ENCODE peak calls at places on chromosomes 7 and 10, in ten cellular contexts. W, Y, Z, Q, V, T, I, M, P and O are unnamed samples.

GRCh38 chr7:8260871-8261707 is 878 bp downstream of the ICA1 start:
- DNase-seq in W (no peak), Y (peak; percentile 46), Z (peak; percentile 24), Q (peak; percentile 73), V (no peak), T (peak; percentile 51), I (no peak), M (peak; percentile 75), P (no peak), O (no peak)

GRCh38 chr10:47175181-47176080 is 124.6 kb upstream of the GDF10 start:
- DNase-seq in W (no peak), Y (no peak), Z (no peak), Q (no peak), V (no peak), T (no peak), I (no peak), M (no peak), P (no peak), O (peak; percentile 39)

GRCh38 chr7:134649231-134649775 is 2.6 kb downstream of the BPGM start:
- DNase-seq in W (no peak), Y (no peak), Z (no peak), Q (no peak), V (no peak), T (no peak), I (no peak), M (no peak), P (no peak), O (no peak)

GRCh38 chr10:31299119-31299518 is 19.9 kb upstream of the ZEB1 start:
- DNase-seq in W (no peak), Y (no peak), Z (no peak), Q (peak; percentile 45), V (no peak), T (no peak), I (no peak), M (no peak), P (no peak), O (no peak)

GRCh38 chr7:46486264-46487206 is 565.5 kb upstream of the IGFBP3 start:
- DNase-seq in W (no peak), Y (no peak), Z (no peak), Q (no peak), V (no peak), T (no peak), I (peak; percentile 65), M (peak; percentile 52), P (no peak), O (no peak)

GRCh38 chr10:61897671-61898434 is 3.6 kb upstream of the ARID5B start:
- DNase-seq in W (no peak), Y (peak; percentile 49), Z (no peak), Q (peak; percentile 60), V (no peak), T (peak; percentile 42), I (no peak), M (peak; percentile 54), P (no peak), O (peak; percentile 24)

GRCh38 chr10:116538461-116538860 is 7.3 kb upstream of the PNLIP start:
- DNase-seq in W (no peak), Y (no peak), Z (no peak), Q (no peak), V (no peak), T (no peak), I (no peak), M (no peak), P (no peak), O (no peak)

GRCh38 chr7:123314886-123315285 is 115.1 kb upstream of the SLC13A1 start:
- DNase-seq in W (no peak), Y (no peak), Z (no peak), Q (no peak), V (no peak), T (no peak), I (no peak), M (no peak), P (no peak), O (no peak)

GRCh38 chr7:13990319-13990983 is 985 bp upstream of the ETV1 start:
- DNase-seq in W (no peak), Y (peak; percentile 90), Z (no peak), Q (peak; percentile 75), V (no peak), T (peak; percentile 31), I (no peak), M (peak; percentile 43), P (no peak), O (peak; percentile 65)

GRCh38 chr7:151821226-151821625 is 55.7 kb downstream of the PRKAG2 start:
- DNase-seq in W (no peak), Y (no peak), Z (no peak), Q (no peak), V (no peak), T (no peak), I (no peak), M (no peak), P (no peak), O (no peak)

GRCh38 chr7:110051386-110051785 is 1039.5 kb upstream of the LRRN3 start:
- DNase-seq in W (no peak), Y (no peak), Z (no peak), Q (no peak), V (no peak), T (no peak), I (no peak), M (no peak), P (no peak), O (no peak)

GRCh38 chr7:121153995-121154394 is 165.5 kb downstream of the CPED1 start:
- DNase-seq in W (no peak), Y (no peak), Z (no peak), Q (no peak), V (no peak), T (no peak), I (no peak), M (no peak), P (no peak), O (no peak)

GRCh38 chr7:130305677-130306076 is 12.7 kb downstream of the CPA4 start:
- DNase-seq in W (no peak), Y (no peak), Z (no peak), Q (no peak), V (no peak), T (no peak), I (no peak), M (no peak), P (no peak), O (peak; percentile 18)

GRCh38 chr10:46520941-46521340 is 35.5 kb downstream of the GPRIN2 start:
- DNase-seq in W (no peak), Y (no peak), Z (no peak), Q (peak; percentile 91), V (no peak), T (no peak), I (no peak), M (peak; percentile 21), P (no peak), O (peak; percentile 1)

GRCh38 chr7:32937344-32938174 is 19.7 kb upstream of the FKBP9 start:
- DNase-seq in W (no peak), Y (peak; percentile 87), Z (no peak), Q (peak; percentile 32), V (no peak), T (peak; percentile 21), I (no peak), M (peak; percentile 76), P (no peak), O (no peak)

GRCh38 chr10:3785849-3786290 is 861 bp upstream of the KLF6 start:
- DNase-seq in W (no peak), Y (peak; percentile 44), Z (no peak), Q (peak; percentile 4), V (peak; percentile 55), T (peak; percentile 43), I (no peak), M (no peak), P (no peak), O (peak; percentile 42)

GRCh38 chr10:130017010-130017630 is 53.0 kb upstream of the EBF3 start:
- DNase-seq in W (no peak), Y (no peak), Z (no peak), Q (no peak), V (no peak), T (no peak), I (no peak), M (no peak), P (no peak), O (no peak)

GRCh38 chr7:909358-910329 is 33.3 kb downstream of the GET4 start:
- DNase-seq in W (no peak), Y (peak; percentile 42), Z (no peak), Q (peak; percentile 56), V (peak; percentile 82), T (peak; percentile 39), I (no peak), M (peak; percentile 80), P (no peak), O (no peak)

GRCh38 chr10:131726460-131726861 is 174.3 kb upstream of the PPP2R2D start:
- DNase-seq in W (no peak), Y (peak; percentile 23), Z (no peak), Q (peak; percentile 58), V (no peak), T (peak; percentile 39), I (no peak), M (peak; percentile 70), P (no peak), O (peak; percentile 57)

GRCh38 chr10:69180525-69181204 is 631 bp downstream of the SUPV3L1 start:
- DNase-seq in W (no peak), Y (no peak), Z (no peak), Q (no peak), V (peak; percentile 41), T (no peak), I (no peak), M (no peak), P (no peak), O (peak; percentile 9)

GRCh38 chr7:1815051-1815481 is 145.0 kb downstream of the ELFN1 start:
- DNase-seq in W (no peak), Y (no peak), Z (no peak), Q (peak; percentile 94), V (no peak), T (no peak), I (no peak), M (no peak), P (no peak), O (no peak)

GRCh38 chr10:21318768-21319167 is 206.7 kb downstream of the SKIDA1 start:
- DNase-seq in W (no peak), Y (peak; percentile 45), Z (no peak), Q (peak; percentile 15), V (no peak), T (no peak), I (no peak), M (peak; percentile 36), P (no peak), O (no peak)

GRCh38 chr7:66413379-66414114 is 208.4 kb downstream of the TPST1 start:
- DNase-seq in W (peak; percentile 58), Y (peak; percentile 89), Z (peak; percentile 86), Q (peak; percentile 80), V (peak; percentile 75), T (peak; percentile 88), I (peak; percentile 66), M (peak; percentile 89), P (peak; percentile 62), O (peak; percentile 92)

GRCh38 chr7:124649397-124650029 is 116.1 kb downstream of the GPR37 start:
- DNase-seq in W (no peak), Y (no peak), Z (no peak), Q (no peak), V (no peak), T (no peak), I (no peak), M (no peak), P (no peak), O (no peak)

GRCh38 chr10:28991326-28991725 is 297.5 kb upstream of the LYZL1 start:
- DNase-seq in W (no peak), Y (peak; percentile 60), Z (no peak), Q (no peak), V (no peak), T (no peak), I (peak; percentile 62), M (peak; percentile 26), P (no peak), O (no peak)

GRCh38 chr10:104333037-104333727 is 5.1 kb downstream of the ITPRIP start:
- DNase-seq in W (no peak), Y (no peak), Z (no peak), Q (no peak), V (no peak), T (no peak), I (no peak), M (no peak), P (no peak), O (no peak)

GRCh38 chr7:50534690-50535290 is 30.4 kb downstream of the DDC start:
- DNase-seq in W (no peak), Y (no peak), Z (no peak), Q (peak; percentile 3), V (no peak), T (peak; percentile 4), I (peak; percentile 92), M (no peak), P (no peak), O (no peak)

GRCh38 chr10:103504181-103504783 is 10.8 kb downstream of the NEURL1 start:
- DNase-seq in W (no peak), Y (no peak), Z (no peak), Q (no peak), V (no peak), T (no peak), I (peak; percentile 24), M (no peak), P (no peak), O (peak; percentile 52)